ENCODE peak calls at places on chromosome 19, in eight cellular contexts. M is psoas muscle, W is transverse colon, N is cardiac muscle cell, Y is uterus, R is left lung, Q is esophagus squamous epithelium, P is fibroblast of lung. G is an unnamed sample.
A peak's percentile ranks its signal among the peaks of the same experiment; 100 is the strongest.

GRCh38 chr19:902446-903226 is 9.4 kb downstream of the RNU6-9 start:
- DNase-seq in M (no peak), W (no peak), N (no peak), Y (no peak), R (no peak), Q (no peak), P (no peak), G (no peak)

GRCh38 chr19:20334760-20335159 is 167.7 kb downstream of the ZNF486 start:
- DNase-seq in M (no peak), W (no peak), N (no peak), Y (no peak), R (no peak), Q (no peak), P (no peak), G (no peak)

GRCh38 chr19:50759886-50760285 is 10.4 kb upstream of the GPR32 start:
- DNase-seq in M (no peak), W (no peak), N (peak; percentile 30), Y (no peak), R (no peak), Q (no peak), P (peak; percentile 2), G (no peak)

GRCh38 chr19:54209058-54209747 is 8.5 kb downstream of the RPS9 start:
- DNase-seq in M (no peak), W (no peak), N (no peak), Y (no peak), R (peak; percentile 82), Q (no peak), P (peak; percentile 6), G (no peak)

GRCh38 chr19:10968527-10969081 is 7.8 kb downstream of the SMARCA4 start:
- DNase-seq in M (no peak), W (peak; percentile 39), N (no peak), Y (no peak), R (no peak), Q (no peak), P (no peak), G (no peak)

GRCh38 chr19:30069535-30070197 is 127.6 kb downstream of the URI1 start:
- DNase-seq in M (no peak), W (peak; percentile 3), N (no peak), Y (no peak), R (no peak), Q (no peak), P (no peak), G (no peak)

GRCh38 chr19:3586124-3586626 is 897 bp downstream of the GIPC3 start:
- DNase-seq in M (no peak), W (no peak), N (no peak), Y (no peak), R (no peak), Q (no peak), P (no peak), G (no peak)

GRCh38 chr19:45305421-45305820 is 17.3 kb downstream of the CKM start:
- DNase-seq in M (no peak), W (no peak), N (peak; percentile 48), Y (no peak), R (no peak), Q (no peak), P (peak; percentile 47), G (no peak)

GRCh38 chr19:34731964-34732363 is 2.1 kb upstream of the ZNF181 start:
- DNase-seq in M (no peak), W (no peak), N (no peak), Y (no peak), R (no peak), Q (no peak), P (no peak), G (no peak)

GRCh38 chr19:11446652-11447301 is 11.3 kb downstream of the PRKCSH start:
- DNase-seq in M (peak; percentile 58), W (peak; percentile 50), N (peak; percentile 46), Y (no peak), R (peak; percentile 93), Q (no peak), P (no peak), G (no peak)

GRCh38 chr19:10577951-10578350 is 9.2 kb downstream of the AP1M2 start:
- DNase-seq in M (no peak), W (no peak), N (no peak), Y (no peak), R (no peak), Q (no peak), P (no peak), G (no peak)

GRCh38 chr19:50003810-50004419 is 21.3 kb downstream of the VRK3 start:
- DNase-seq in M (peak; percentile 53), W (peak; percentile 15), N (peak; percentile 96), Y (peak; percentile 77), R (no peak), Q (no peak), P (peak; percentile 97), G (peak; percentile 87)

GRCh38 chr19:41307954-41308449 is 2.0 kb upstream of the CCDC97 start:
- DNase-seq in M (no peak), W (no peak), N (no peak), Y (no peak), R (no peak), Q (no peak), P (no peak), G (no peak)

GRCh38 chr19:49335071-49335783 is at the start of gene CD37:
- DNase-seq in M (no peak), W (peak; percentile 37), N (no peak), Y (no peak), R (peak; percentile 85), Q (no peak), P (no peak), G (peak; percentile 66)

GRCh38 chr19:8607386-8607785 is 3.1 kb downstream of the ADAMTS10 start:
- DNase-seq in M (peak; percentile 41), W (no peak), N (peak; percentile 81), Y (no peak), R (no peak), Q (no peak), P (peak; percentile 87), G (peak; percentile 95)

GRCh38 chr19:15320118-15320517 is 12.2 kb downstream of the BRD4 start:
- DNase-seq in M (no peak), W (no peak), N (no peak), Y (no peak), R (no peak), Q (no peak), P (peak; percentile 71), G (no peak)

GRCh38 chr19:1115646-1116420 is 12.0 kb downstream of the GPX4 start:
- DNase-seq in M (no peak), W (no peak), N (no peak), Y (no peak), R (no peak), Q (no peak), P (no peak), G (no peak)

GRCh38 chr19:9883231-9883758 is 48.2 kb downstream of the PIN1 start:
- DNase-seq in M (no peak), W (no peak), N (peak; percentile 38), Y (no peak), R (no peak), Q (no peak), P (no peak), G (no peak)

GRCh38 chr19:7063764-7064418 is 5.4 kb upstream of the MBD3L3 start:
- DNase-seq in M (no peak), W (no peak), N (no peak), Y (no peak), R (no peak), Q (no peak), P (no peak), G (no peak)

GRCh38 chr19:1221141-1221903 is 15.7 kb downstream of the STK11 start:
- DNase-seq in M (peak; percentile 81), W (no peak), N (peak; percentile 67), Y (peak; percentile 48), R (no peak), Q (no peak), P (peak; percentile 40), G (no peak)

GRCh38 chr19:43798546-43799409 is 3.5 kb downstream of the LYPD5 start:
- DNase-seq in M (peak; percentile 42), W (peak; percentile 69), N (peak; percentile 34), Y (no peak), R (peak; percentile 86), Q (no peak), P (peak; percentile 42), G (no peak)

DNA sequence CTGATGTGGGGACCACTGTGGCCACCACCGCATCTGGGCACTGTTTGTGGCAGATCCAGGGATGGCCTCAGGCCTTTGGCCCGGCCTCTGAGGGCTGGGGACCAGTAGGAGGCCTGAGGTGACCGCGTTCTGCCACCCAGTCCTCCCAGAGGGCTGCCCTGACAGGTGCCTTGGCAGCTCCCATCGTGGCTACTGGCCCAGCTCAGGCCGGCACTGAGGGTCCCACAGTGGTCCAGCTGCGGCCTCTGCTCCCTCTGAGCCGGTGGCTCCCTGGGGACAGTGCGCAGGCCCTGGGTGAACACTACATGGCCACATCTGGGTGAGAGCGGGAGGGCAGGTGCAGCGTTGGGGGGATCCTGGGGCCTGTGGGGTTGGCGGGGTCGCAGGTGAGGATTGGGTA is 61.9 kb downstream of the KDM4B start:
- DNase-seq in M (no peak), W (no peak), N (no peak), Y (no peak), R (peak; percentile 72), Q (no peak), P (no peak), G (no peak)
- H3K27ac ChIP-seq in M (peak overlapping the region; percentile 41), W (no peak overlapping the region), N (peak overlapping the region; percentile 72), Y (no peak overlapping the region), R (no peak overlapping the region), Q (no peak overlapping the region), P (no peak overlapping the region), G (no peak overlapping the region)

DNA sequence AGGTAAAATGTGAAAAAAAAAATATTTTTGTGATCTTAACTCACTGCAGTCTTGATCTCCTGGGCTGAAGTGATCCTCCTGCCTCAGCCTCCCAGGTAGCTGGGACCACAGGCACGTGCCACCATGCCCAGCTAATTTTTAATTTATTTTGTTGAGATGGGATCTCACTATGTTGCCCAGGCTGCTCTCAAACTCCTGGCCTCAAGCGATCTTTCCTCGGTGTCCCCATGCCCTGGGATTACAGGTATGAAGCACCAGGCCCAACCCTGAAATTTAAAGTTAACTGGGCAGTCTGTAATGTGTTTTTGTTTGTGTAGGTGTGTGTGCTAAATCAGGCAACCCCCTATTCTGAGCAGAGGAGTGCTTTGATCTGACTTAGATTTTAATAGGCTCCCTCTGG is 3.4 kb upstream of the C5AR1 start:
- DNase-seq in M (no peak), W (no peak), N (no peak), Y (no peak), R (no peak), Q (no peak), P (no peak), G (no peak)
- TF ChIP-seq CTCF in M (no peak), W (no peak), N (no peak), Y (no peak), R (no peak), Q (no peak), P (no peak), G (no peak)

GRCh38 chr19:5572556-5573286 is 5.0 kb upstream of the TINCR start:
- DNase-seq in M (no peak), W (peak; percentile 75), N (no peak), Y (no peak), R (no peak), Q (no peak), P (no peak), G (no peak)
- H3K4me3 ChIP-seq in M (no peak overlapping the region), W (no peak overlapping the region), N (no peak overlapping the region), Y (no peak overlapping the region), R (no peak overlapping the region), Q (no peak overlapping the region), P (no peak overlapping the region), G (no peak overlapping the region)

DNA sequence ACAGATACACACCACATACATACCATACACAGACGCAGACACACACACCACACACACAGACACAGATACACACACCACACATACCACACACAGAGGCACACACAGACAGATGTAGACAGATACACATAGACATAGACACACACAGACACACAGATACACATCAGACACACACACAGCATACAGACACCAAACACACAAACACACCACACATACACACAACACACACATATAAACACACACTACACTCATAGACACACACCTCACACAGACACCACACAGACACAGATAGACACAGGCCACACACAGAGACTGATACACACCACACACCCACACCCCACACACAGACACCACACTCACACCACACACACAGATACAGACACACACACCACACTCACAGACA is 24.9 kb upstream of the SLC7A10 start:
- DNase-seq in M (no peak), W (no peak), N (no peak), Y (no peak), R (no peak), Q (no peak), P (no peak), G (no peak)
- H3K27ac ChIP-seq in M (no peak overlapping the region), W (no peak overlapping the region), N (no peak overlapping the region), Y (no peak overlapping the region), R (no peak overlapping the region), Q (no peak overlapping the region), P (no peak overlapping the region), G (no peak overlapping the region)